ENCODE peak calls at places on chromosomes 1 and 21, in five cellular contexts. L is bronchial epithelial cell, N is colonic mucosa, P is heart right ventricle, G is spleen. J is an unnamed sample.

GRCh38 chr1:906532-907420 is 16.9 kb upstream of the SAMD11 start:
- DNase-seq in L (peak; percentile 70), N (peak; percentile 68), P (no peak), G (peak; percentile 82), J (peak; percentile 83)

GRCh38 chr1:200982071-200982945 is 41.2 kb downstream of the KIF21B start:
- DNase-seq in L (no peak), N (no peak), P (no peak), G (peak; percentile 60), J (no peak)

GRCh38 chr21:34844924-34845238 is 176.1 kb downstream of the CLIC6 start:
- DNase-seq in L (no peak), N (no peak), P (no peak), G (no peak), J (no peak)

GRCh38 chr1:157077394-157077793 is 22.2 kb downstream of the ETV3L start:
- DNase-seq in L (no peak), N (no peak), P (no peak), G (no peak), J (no peak)

GRCh38 chr1:43836267-43836951 is 97.2 kb upstream of the ARTN start:
- DNase-seq in L (peak; percentile 84), N (peak; percentile 87), P (peak; percentile 61), G (peak; percentile 91), J (no peak)

GRCh38 chr1:18668051-18668450 is 37.4 kb downstream of the PAX7 start:
- DNase-seq in L (peak; percentile 29), N (peak; percentile 63), P (no peak), G (no peak), J (no peak)

GRCh38 chr1:51551081-51551480 is 32.0 kb upstream of the EPS15 start:
- DNase-seq in L (no peak), N (no peak), P (no peak), G (no peak), J (no peak)

GRCh38 chr1:63795455-63795854 is 21.6 kb downstream of the ROR1 start:
- DNase-seq in L (no peak), N (no peak), P (no peak), G (no peak), J (no peak)

GRCh38 chr1:40922969-40923368 is 56.5 kb upstream of the CTPS1 start:
- DNase-seq in L (no peak), N (no peak), P (no peak), G (no peak), J (no peak)

GRCh38 chr1:205049479-205049878 is 6.5 kb downstream of the CNTN2 start:
- DNase-seq in L (no peak), N (no peak), P (no peak), G (no peak), J (no peak)

GRCh38 chr21:31897311-31897710 is 24.5 kb downstream of the HUNK start:
- DNase-seq in L (no peak), N (no peak), P (no peak), G (no peak), J (no peak)

GRCh38 chr1:4614371-4615137 is 39.9 kb upstream of the AJAP1 start:
- DNase-seq in L (no peak), N (no peak), P (no peak), G (no peak), J (peak; percentile 49)

GRCh38 chr1:2031546-2032540 is 12.7 kb downstream of the GABRD start:
- DNase-seq in L (no peak), N (no peak), P (no peak), G (no peak), J (no peak)

GRCh38 chr1:238345837-238346236 is 455.1 kb upstream of the ZP4 start:
- DNase-seq in L (no peak), N (no peak), P (no peak), G (no peak), J (no peak)

GRCh38 chr1:227951624-227952373 is 4.1 kb upstream of the WNT9A start:
- DNase-seq in L (no peak), N (peak; percentile 12), P (no peak), G (peak; percentile 41), J (no peak)

GRCh38 chr1:199150764-199151163 is 511.9 kb downstream of the PTPRC start:
- DNase-seq in L (no peak), N (no peak), P (no peak), G (no peak), J (no peak)

GRCh38 chr1:1120866-1121563 is 5.1 kb upstream of the C1orf159 start:
- DNase-seq in L (no peak), N (peak; percentile 13), P (no peak), G (peak; percentile 76), J (peak; percentile 59)

GRCh38 chr1:205792946-205793673 is 17.8 kb upstream of the RAB29 start:
- DNase-seq in L (no peak), N (no peak), P (no peak), G (no peak), J (no peak)

GRCh38 chr1:107877092-107877491 is 87.9 kb downstream of the VAV3 start:
- DNase-seq in L (peak; percentile 78), N (no peak), P (no peak), G (no peak), J (no peak)

GRCh38 chr1:107821340-107821739 is 143.6 kb downstream of the VAV3 start:
- DNase-seq in L (no peak), N (no peak), P (no peak), G (no peak), J (no peak)

GRCh38 chr1:155195201-155196102 is 12.2 kb downstream of the THBS3 start:
- DNase-seq in L (no peak), N (no peak), P (no peak), G (no peak), J (peak; percentile 67)

GRCh38 chr1:67830928-67831596 is 2.2 kb downstream of the GNG12 start:
- DNase-seq in L (no peak), N (no peak), P (no peak), G (no peak), J (no peak)

GRCh38 chr1:109877320-109877771 is 33.3 kb upstream of the CSF1 start:
- DNase-seq in L (no peak), N (no peak), P (peak; percentile 68), G (no peak), J (no peak)

GRCh38 chr1:212782422-212783154 is 9.0 kb downstream of the NSL1 start:
- DNase-seq in L (peak; percentile 31), N (no peak), P (no peak), G (no peak), J (no peak)

GRCh38 chr1:236284291-236284711 is 2.5 kb upstream of the ERO1B start:
- DNase-seq in L (no peak), N (no peak), P (no peak), G (no peak), J (no peak)

GRCh38 chr1:224670506-224670905 is 54.4 kb downstream of the CNIH3 start:
- DNase-seq in L (no peak), N (no peak), P (no peak), G (no peak), J (no peak)

GRCh38 chr1:223102797-223103533 is 40.1 kb downstream of the TLR5 start:
- DNase-seq in L (no peak), N (no peak), P (peak; percentile 30), G (no peak), J (no peak)

GRCh38 chr1:200670215-200671118 is 760 bp upstream of the DDX59 start:
- DNase-seq in L (no peak), N (peak; percentile 61), P (peak; percentile 15), G (no peak), J (no peak)

GRCh38 chr1:229378586-229379442 is 36.0 kb upstream of the CCSAP start:
- DNase-seq in L (no peak), N (no peak), P (no peak), G (no peak), J (no peak)

GRCh38 chr1:64291931-64292330 is 88.5 kb downstream of the UBE2U start:
- DNase-seq in L (no peak), N (no peak), P (no peak), G (no peak), J (no peak)

GRCh38 chr21:39724944-39725343 is 20.0 kb upstream of the IGSF5 start:
- DNase-seq in L (no peak), N (no peak), P (no peak), G (no peak), J (no peak)

GRCh38 chr21:32682696-32683474 is 44.9 kb downstream of the SYNJ1 start:
- DNase-seq in L (no peak), N (no peak), P (no peak), G (no peak), J (no peak)

GRCh38 chr1:17605582-17606344 is 66.3 kb downstream of the ARHGEF10L start:
- DNase-seq in L (no peak), N (no peak), P (peak; percentile 46), G (no peak), J (peak; percentile 87)

GRCh38 chr1:28036431-28036830 is 52.0 kb downstream of the EYA3 start:
- DNase-seq in L (no peak), N (no peak), P (no peak), G (no peak), J (no peak)
- TF ChIP-seq CTCF in L (peak; percentile 13), N (no peak), P (peak; percentile 21), G (no peak), J (peak; percentile 35)

DNA sequence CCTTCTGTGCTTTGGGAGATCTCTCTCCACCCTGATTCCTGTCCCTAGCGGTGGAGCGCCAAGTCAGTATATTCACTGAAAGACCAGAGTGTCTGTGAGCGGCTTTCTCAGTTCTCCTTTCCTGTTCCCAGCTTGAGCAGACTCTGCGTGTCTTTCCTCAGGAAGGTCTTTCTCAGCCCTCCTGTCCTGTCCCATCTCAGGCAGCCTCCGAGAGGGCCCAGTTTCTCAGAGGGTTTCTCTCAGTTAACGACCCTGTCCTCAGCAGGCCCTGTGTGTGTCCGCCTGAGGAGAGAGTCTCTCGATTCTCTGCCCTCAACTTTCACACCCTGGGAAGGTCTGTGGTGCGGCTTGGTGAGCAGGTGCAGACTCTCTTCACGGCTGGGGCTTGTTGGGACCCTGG is 34.0 kb upstream of the CHIT1 start:
- DNase-seq in L (no peak), N (no peak), P (no peak), G (peak; percentile 32), J (no peak)
- TF ChIP-seq CTCF in L (no peak), N (no peak), P (no peak), G (no peak), J (no peak)

DNA sequence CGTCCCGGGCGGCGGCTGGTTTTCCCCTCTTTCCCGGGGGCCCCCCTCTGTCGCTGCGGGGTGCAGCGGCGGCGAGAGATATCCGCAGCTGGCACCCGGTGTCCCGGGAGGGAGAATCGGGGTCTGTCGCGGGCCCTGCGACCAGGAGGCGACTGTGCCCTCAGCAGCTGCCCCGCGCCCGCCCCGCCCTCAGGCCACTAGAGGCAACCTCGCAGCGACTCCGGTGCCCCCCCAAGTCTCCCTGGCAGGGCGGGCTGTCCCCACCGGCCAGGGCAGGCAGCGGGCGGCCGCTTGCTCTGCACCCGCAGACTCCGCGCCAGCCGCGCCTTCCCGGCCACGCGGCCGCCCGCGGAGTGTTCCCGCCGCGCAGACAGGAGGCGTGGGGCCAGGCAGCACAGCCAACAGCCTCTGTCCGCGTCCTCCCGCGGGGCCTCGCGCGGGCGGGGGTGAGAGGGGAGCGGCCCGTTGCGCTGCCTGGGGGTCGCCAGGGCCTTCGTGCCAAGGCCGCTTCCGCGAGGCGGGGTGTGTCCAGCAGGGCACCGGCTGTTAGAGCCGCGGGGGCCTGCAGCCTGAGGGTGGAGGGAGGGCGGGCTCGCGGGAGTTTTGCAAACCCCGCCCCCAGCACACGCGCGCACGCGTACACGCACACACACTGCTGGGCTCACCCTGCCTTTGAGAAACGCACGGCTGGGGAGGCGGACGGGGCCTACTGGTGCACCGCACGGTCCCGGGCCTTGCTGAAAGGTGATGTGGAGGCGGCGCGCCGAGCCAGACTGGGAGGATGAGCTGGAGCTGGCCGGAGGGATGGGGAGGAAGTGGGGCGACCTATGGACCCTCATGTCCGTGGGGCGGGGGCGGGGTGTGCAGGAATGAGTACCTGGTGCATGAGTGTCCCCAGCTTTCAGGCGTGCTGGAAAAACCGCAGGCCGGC is 41.4 kb downstream of the KIAA1614 start:
- DNase-seq in L (peak; percentile 15), N (peak; percentile 79), P (peak; percentile 78), G (peak; percentile 87), J (peak; percentile 93)
- TF ChIP-seq CTCF in L (no peak), N (no peak), P (peak; percentile 26), G (no peak), J (no peak)

GRCh38 chr1:53321366-53321765 is 6.5 kb downstream of the LRP8 start:
- DNase-seq in L (no peak), N (no peak), P (no peak), G (peak; percentile 58), J (peak; percentile 60)
- TF ChIP-seq CTCF in L (no peak), N (no peak), P (no peak), G (no peak), J (peak; percentile 37)

J was measured in chondrocyte.